ENCODE peak calls at places on chromosome 11, in six cellular contexts. One of them, this sample, is unnamed.

GRCh38 chr11:88341852-88342251 is 4.3 kb upstream of the CTSC start:
- DNase-seq in epithelial cell of prostate: no peak
- DNase-seq in caudate nucleus: no peak
- DNase-seq in A549: no peak
- DNase-seq in CD4-positive, CD25-positive, alpha-beta regulatory T cell: no peak
- DNase-seq in esophagus squamous epithelium: no peak
- DNase-seq in this sample: peak; percentile 27

GRCh38 chr11:101862410-101863233 is 52.2 kb upstream of the CEP126 start:
- DNase-seq in epithelial cell of prostate: no peak
- DNase-seq in caudate nucleus: no peak
- DNase-seq in A549: peak; percentile 44
- DNase-seq in esophagus squamous epithelium: no peak
- DNase-seq in CD4-positive, CD25-positive, alpha-beta regulatory T cell: no peak
- DNase-seq in this sample: peak; percentile 8

GRCh38 chr11:110786226-110786902 is 74.1 kb upstream of the ARHGAP20 start:
- DNase-seq in epithelial cell of prostate: no peak
- DNase-seq in caudate nucleus: no peak
- DNase-seq in esophagus squamous epithelium: no peak
- DNase-seq in A549: no peak
- DNase-seq in CD4-positive, CD25-positive, alpha-beta regulatory T cell: no peak
- DNase-seq in this sample: no peak

GRCh38 chr11:91243630-91244029 is 981.0 kb upstream of the FAT3 start:
- DNase-seq in esophagus squamous epithelium: no peak
- DNase-seq in A549: no peak
- DNase-seq in CD4-positive, CD25-positive, alpha-beta regulatory T cell: no peak
- DNase-seq in caudate nucleus: no peak
- DNase-seq in epithelial cell of prostate: peak; percentile 8
- DNase-seq in this sample: no peak

GRCh38 chr11:124758355-124759267 is 3.5 kb downstream of the ESAM start:
- DNase-seq in A549: peak; percentile 77
- DNase-seq in esophagus squamous epithelium: no peak
- DNase-seq in CD4-positive, CD25-positive, alpha-beta regulatory T cell: peak; percentile 42
- DNase-seq in epithelial cell of prostate: no peak
- DNase-seq in caudate nucleus: no peak
- DNase-seq in this sample: no peak

GRCh38 chr11:95338430-95338991 is 107.5 kb upstream of the SESN3 start:
- DNase-seq in epithelial cell of prostate: no peak
- DNase-seq in caudate nucleus: no peak
- DNase-seq in A549: no peak
- DNase-seq in esophagus squamous epithelium: no peak
- DNase-seq in CD4-positive, CD25-positive, alpha-beta regulatory T cell: no peak
- DNase-seq in this sample: no peak

GRCh38 chr11:65310756-65311155 is 3.9 kb upstream of the CDC42EP2 start:
- DNase-seq in esophagus squamous epithelium: no peak
- DNase-seq in A549: no peak
- DNase-seq in caudate nucleus: no peak
- DNase-seq in epithelial cell of prostate: no peak
- DNase-seq in CD4-positive, CD25-positive, alpha-beta regulatory T cell: no peak
- DNase-seq in this sample: peak; percentile 31

GRCh38 chr11:82796970-82797594 is 63.4 kb upstream of the FAM181B start:
- DNase-seq in epithelial cell of prostate: no peak
- DNase-seq in CD4-positive, CD25-positive, alpha-beta regulatory T cell: no peak
- DNase-seq in esophagus squamous epithelium: no peak
- DNase-seq in A549: no peak
- DNase-seq in caudate nucleus: no peak
- DNase-seq in this sample: no peak

GRCh38 chr11:77074205-77074604 is 7.4 kb downstream of the CAPN5 start:
- DNase-seq in caudate nucleus: no peak
- DNase-seq in esophagus squamous epithelium: no peak
- DNase-seq in epithelial cell of prostate: no peak
- DNase-seq in CD4-positive, CD25-positive, alpha-beta regulatory T cell: no peak
- DNase-seq in A549: no peak
- DNase-seq in this sample: no peak

GRCh38 chr11:84922836-84923235 is 704.3 kb downstream of the DLG2 start:
- DNase-seq in A549: no peak
- DNase-seq in caudate nucleus: no peak
- DNase-seq in esophagus squamous epithelium: no peak
- DNase-seq in CD4-positive, CD25-positive, alpha-beta regulatory T cell: no peak
- DNase-seq in epithelial cell of prostate: no peak
- DNase-seq in this sample: no peak

GRCh38 chr11:28268925-28269324 is 160.7 kb downstream of the METTL15 start:
- DNase-seq in esophagus squamous epithelium: no peak
- DNase-seq in CD4-positive, CD25-positive, alpha-beta regulatory T cell: no peak
- DNase-seq in A549: no peak
- DNase-seq in epithelial cell of prostate: no peak
- DNase-seq in caudate nucleus: no peak
- DNase-seq in this sample: no peak

GRCh38 chr11:131579932-131580387 is 209.5 kb downstream of the NTM start:
- DNase-seq in A549: peak; percentile 4
- DNase-seq in CD4-positive, CD25-positive, alpha-beta regulatory T cell: no peak
- DNase-seq in esophagus squamous epithelium: no peak
- DNase-seq in epithelial cell of prostate: no peak
- DNase-seq in caudate nucleus: no peak
- DNase-seq in this sample: peak; percentile 6

GRCh38 chr11:67345949-67346819 is 7.2 kb downstream of the POLD4 start:
- DNase-seq in CD4-positive, CD25-positive, alpha-beta regulatory T cell: no peak
- DNase-seq in esophagus squamous epithelium: no peak
- DNase-seq in epithelial cell of prostate: peak; percentile 94
- DNase-seq in caudate nucleus: no peak
- DNase-seq in A549: peak; percentile 83
- DNase-seq in this sample: peak; percentile 76

GRCh38 chr11:67349036-67349435 is 4.3 kb downstream of the POLD4 start:
- DNase-seq in A549: no peak
- DNase-seq in caudate nucleus: no peak
- DNase-seq in epithelial cell of prostate: no peak
- DNase-seq in esophagus squamous epithelium: no peak
- DNase-seq in CD4-positive, CD25-positive, alpha-beta regulatory T cell: no peak
- DNase-seq in this sample: no peak

GRCh38 chr11:67349927-67350465 is 3.4 kb downstream of the POLD4 start:
- DNase-seq in A549: no peak
- DNase-seq in esophagus squamous epithelium: no peak
- DNase-seq in caudate nucleus: no peak
- DNase-seq in epithelial cell of prostate: no peak
- DNase-seq in CD4-positive, CD25-positive, alpha-beta regulatory T cell: no peak
- DNase-seq in this sample: no peak

GRCh38 chr11:67349457-67349856 is 3.9 kb downstream of the POLD4 start:
- DNase-seq in caudate nucleus: no peak
- DNase-seq in CD4-positive, CD25-positive, alpha-beta regulatory T cell: no peak
- DNase-seq in A549: no peak
- DNase-seq in esophagus squamous epithelium: no peak
- DNase-seq in epithelial cell of prostate: no peak
- DNase-seq in this sample: no peak

DNA sequence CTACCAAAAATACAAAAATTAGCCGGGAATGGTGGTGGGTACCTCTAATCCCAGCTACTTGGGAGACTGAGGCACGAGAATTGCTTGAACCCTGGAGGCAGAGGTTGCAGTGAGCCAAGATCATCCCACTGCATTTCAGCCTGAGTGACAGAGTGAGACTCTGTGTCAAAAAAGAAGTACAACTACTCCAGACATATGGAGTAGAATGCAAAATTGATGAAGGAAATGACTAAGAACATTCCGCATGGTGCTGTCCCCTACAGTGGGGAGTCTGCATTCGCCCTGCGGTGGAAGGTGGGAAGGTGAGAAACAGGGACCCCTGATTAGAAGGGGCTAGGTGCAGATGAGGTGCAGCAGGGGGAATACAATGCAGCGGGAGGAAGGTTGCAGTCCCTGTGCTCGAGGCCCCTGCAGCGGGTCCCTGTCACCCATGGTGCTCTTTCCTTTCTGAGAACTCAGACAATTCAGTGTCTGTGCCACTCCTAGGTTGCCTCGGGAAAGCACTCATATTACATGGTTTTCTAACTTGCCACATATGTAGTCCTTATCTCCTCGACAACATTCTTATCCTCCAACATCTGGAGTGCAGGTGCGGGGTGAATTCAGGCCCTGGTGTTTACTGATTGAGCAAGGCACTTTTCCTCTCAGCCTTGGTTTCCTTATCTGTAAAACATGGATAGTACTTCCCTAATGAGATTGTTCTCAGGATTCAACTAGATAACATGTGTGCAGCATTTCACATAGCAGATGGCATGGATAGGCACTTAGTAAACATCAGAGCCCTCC is 5.2 kb downstream of the POLD4 start:
- DNase-seq in caudate nucleus: no peak
- DNase-seq in epithelial cell of prostate: no peak
- DNase-seq in CD4-positive, CD25-positive, alpha-beta regulatory T cell: no peak
- DNase-seq in A549: no peak
- DNase-seq in esophagus squamous epithelium: no peak
- DNase-seq in this sample: no peak
- H3K27ac ChIP-seq in caudate nucleus: no peak overlapping the region
- H3K27ac ChIP-seq in epithelial cell of prostate: peak overlapping the region; percentile 22
- H3K27ac ChIP-seq in CD4-positive, CD25-positive, alpha-beta regulatory T cell: no peak overlapping the region
- H3K27ac ChIP-seq in A549: peak overlapping the region; percentile 67
- H3K27ac ChIP-seq in esophagus squamous epithelium: peak overlapping the region; percentile 32
- H3K27ac ChIP-seq in this sample: peak overlapping the region; percentile 6

GRCh38 chr11:119617343-119617713 is 111.7 kb downstream of the NECTIN1 start:
- DNase-seq in caudate nucleus: no peak
- DNase-seq in CD4-positive, CD25-positive, alpha-beta regulatory T cell: no peak
- DNase-seq in epithelial cell of prostate: no peak
- DNase-seq in esophagus squamous epithelium: no peak
- DNase-seq in A549: no peak
- DNase-seq in this sample: no peak

GRCh38 chr11:119615879-119616190 is 113.2 kb downstream of the NECTIN1 start:
- DNase-seq in CD4-positive, CD25-positive, alpha-beta regulatory T cell: no peak
- DNase-seq in esophagus squamous epithelium: no peak
- DNase-seq in epithelial cell of prostate: peak; percentile 10
- DNase-seq in caudate nucleus: no peak
- DNase-seq in A549: no peak
- DNase-seq in this sample: no peak

GRCh38 chr11:119614227-119615002 is 114.6 kb downstream of the NECTIN1 start:
- DNase-seq in esophagus squamous epithelium: no peak
- DNase-seq in A549: no peak
- DNase-seq in epithelial cell of prostate: no peak
- DNase-seq in CD4-positive, CD25-positive, alpha-beta regulatory T cell: no peak
- DNase-seq in caudate nucleus: no peak
- DNase-seq in this sample: no peak

GRCh38 chr11:119616586-119617342 is 112.2 kb downstream of the NECTIN1 start:
- DNase-seq in CD4-positive, CD25-positive, alpha-beta regulatory T cell: no peak
- DNase-seq in caudate nucleus: no peak
- DNase-seq in esophagus squamous epithelium: no peak
- DNase-seq in A549: no peak
- DNase-seq in epithelial cell of prostate: no peak
- DNase-seq in this sample: no peak

DNA sequence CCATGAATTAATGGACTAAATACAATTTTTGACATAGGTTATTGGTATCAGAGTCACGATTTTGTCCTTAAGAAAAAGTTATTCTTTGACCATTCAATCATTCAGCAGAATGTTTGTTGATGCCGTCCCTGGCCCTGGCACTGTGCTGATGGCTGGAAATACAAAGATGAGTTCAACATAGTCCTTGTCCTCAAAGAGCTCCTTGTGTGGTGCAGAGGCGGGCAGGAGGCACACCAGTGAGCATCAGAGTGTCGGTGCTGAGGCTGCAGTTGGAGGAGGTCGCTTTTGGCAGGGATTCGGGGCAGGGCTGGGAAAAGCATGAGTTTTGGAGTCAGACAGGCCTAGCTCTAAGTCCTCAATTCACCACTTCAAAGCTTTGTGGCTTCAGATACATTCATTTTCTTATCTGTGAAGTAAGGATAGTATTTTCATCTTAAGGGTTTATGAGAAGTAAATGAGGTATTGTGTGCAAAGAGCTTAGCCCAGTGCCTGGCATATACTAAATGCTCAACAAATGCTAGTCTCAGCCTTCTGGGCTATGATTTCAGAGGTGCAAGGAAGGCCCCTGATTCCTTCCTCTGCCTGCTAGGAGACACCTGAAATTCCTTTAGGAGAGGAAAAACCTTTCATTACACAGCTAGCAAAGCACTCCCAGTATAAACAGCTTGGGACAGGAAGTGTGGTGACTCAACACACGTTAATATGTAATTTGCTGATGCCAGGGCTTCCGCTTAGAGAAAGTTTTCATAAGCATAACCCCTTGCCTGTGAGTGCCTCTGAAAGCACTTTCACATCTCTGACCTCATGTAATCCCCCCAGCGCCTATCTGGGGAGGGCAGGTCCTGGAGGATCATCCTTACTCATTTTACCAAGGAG is 113.8 kb downstream of the NECTIN1 start:
- DNase-seq in caudate nucleus: peak; percentile 33
- DNase-seq in epithelial cell of prostate: peak; percentile 48
- DNase-seq in CD4-positive, CD25-positive, alpha-beta regulatory T cell: no peak
- DNase-seq in esophagus squamous epithelium: no peak
- DNase-seq in A549: peak; percentile 65
- DNase-seq in this sample: peak; percentile 43
- H3K27ac ChIP-seq in caudate nucleus: peak overlapping the region; percentile 78
- H3K27ac ChIP-seq in epithelial cell of prostate: peak overlapping the region; percentile 79
- H3K27ac ChIP-seq in CD4-positive, CD25-positive, alpha-beta regulatory T cell: no peak overlapping the region
- H3K27ac ChIP-seq in esophagus squamous epithelium: peak overlapping the region; percentile 30
- H3K27ac ChIP-seq in A549: peak overlapping the region; percentile 74
- H3K27ac ChIP-seq in this sample: peak overlapping the region; percentile 45

DNA sequence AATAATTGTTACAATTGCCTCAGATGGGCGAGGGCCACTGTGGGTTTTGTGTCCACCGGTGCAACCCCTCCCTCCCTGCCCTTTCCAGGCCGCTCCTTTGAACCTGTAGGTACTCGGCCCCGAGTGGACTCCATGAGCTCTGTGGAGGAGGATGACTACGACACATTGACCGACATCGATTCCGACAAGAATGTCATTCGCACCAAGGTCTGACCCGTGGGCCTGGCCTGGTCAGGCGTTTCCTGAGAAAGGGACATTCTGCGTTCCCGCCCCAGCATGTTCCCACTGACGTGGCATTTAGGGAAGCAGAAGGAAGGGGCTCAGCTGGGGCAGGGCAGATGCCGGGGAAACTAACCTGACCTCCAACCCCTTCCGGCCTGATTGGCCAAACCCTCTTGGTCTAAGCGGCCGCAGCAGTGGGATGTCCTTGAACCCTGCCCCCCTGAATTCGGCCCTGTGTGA is 10.1 kb downstream of the SIDT2 start:
- DNase-seq in esophagus squamous epithelium: no peak
- DNase-seq in epithelial cell of prostate: no peak
- DNase-seq in CD4-positive, CD25-positive, alpha-beta regulatory T cell: no peak
- DNase-seq in caudate nucleus: no peak
- DNase-seq in A549: no peak
- DNase-seq in this sample: no peak
- H3K27ac ChIP-seq in esophagus squamous epithelium: peak overlapping the region; percentile 24
- H3K27ac ChIP-seq in epithelial cell of prostate: no peak overlapping the region
- H3K27ac ChIP-seq in CD4-positive, CD25-positive, alpha-beta regulatory T cell: no peak overlapping the region
- H3K27ac ChIP-seq in caudate nucleus: no peak overlapping the region
- H3K27ac ChIP-seq in A549: no peak overlapping the region
- H3K27ac ChIP-seq in this sample: no peak overlapping the region

DNA sequence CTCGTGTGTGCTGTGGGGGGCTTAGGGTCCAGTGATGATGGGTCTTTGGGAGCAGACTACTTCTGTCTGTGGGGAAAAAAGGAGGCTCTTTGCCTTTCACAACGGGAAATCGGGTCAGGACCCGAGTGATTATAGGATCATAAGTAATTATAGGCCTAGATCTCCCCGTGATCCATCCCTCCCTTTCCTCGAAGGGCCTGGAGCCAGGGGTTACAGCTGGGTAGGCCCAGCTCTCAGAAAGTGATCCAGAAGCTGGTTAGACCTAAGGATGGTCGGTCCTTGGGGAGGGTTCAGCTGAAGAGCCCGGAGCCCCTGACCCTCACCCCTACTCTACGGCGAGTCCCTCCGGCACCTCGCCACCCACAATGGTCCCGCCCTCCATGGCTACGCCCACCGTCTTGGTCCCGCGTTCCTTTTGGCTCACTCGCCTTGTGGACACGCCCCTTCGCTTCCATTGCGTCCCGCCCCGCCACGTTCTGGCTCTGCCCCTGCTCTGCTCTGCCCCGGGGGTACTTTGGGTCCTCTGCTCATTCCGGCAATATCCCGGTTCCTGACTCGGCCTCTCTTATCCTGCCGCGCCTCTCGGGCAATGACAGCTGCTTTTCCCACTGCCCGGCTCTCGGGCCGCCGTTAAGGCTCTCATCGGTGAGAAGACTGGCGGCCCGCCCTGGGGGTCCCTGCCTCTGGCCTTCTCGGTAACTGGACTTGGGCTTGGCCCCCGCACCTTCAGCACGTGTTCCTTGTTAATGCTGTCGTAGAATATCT is 5.0 kb downstream of the IGSF22 start:
- DNase-seq in CD4-positive, CD25-positive, alpha-beta regulatory T cell: peak; percentile 82
- DNase-seq in esophagus squamous epithelium: no peak
- DNase-seq in caudate nucleus: peak; percentile 56
- DNase-seq in epithelial cell of prostate: no peak
- DNase-seq in A549: peak; percentile 76
- DNase-seq in this sample: peak; percentile 59
- H3K27ac ChIP-seq in CD4-positive, CD25-positive, alpha-beta regulatory T cell: peak overlapping the region; percentile 31
- H3K27ac ChIP-seq in esophagus squamous epithelium: peak overlapping the region; percentile 70
- H3K27ac ChIP-seq in caudate nucleus: peak overlapping the region; percentile 44
- H3K27ac ChIP-seq in epithelial cell of prostate: peak overlapping the region; percentile 45
- H3K27ac ChIP-seq in A549: peak overlapping the region; percentile 77
- H3K27ac ChIP-seq in this sample: no peak overlapping the region